ENCODE peak calls at places on chromosomes 6 and 20, in seven cellular contexts. D, A, Y, B, E, K and H are unnamed samples.

GRCh38 chr6:38110407-38111025 is 291.0 kb downstream of the ZFAND3 start:
- DNase-seq in Y (no peak), K (no peak), D (no peak), B (no peak), A (peak), E (peak), H (no peak)

GRCh38 chr6:136468711-136469110 is 81.5 kb downstream of the MAP7 start:
- DNase-seq in D (no peak), A (no peak), K (peak), Y (no peak), E (no peak), B (no peak), H (no peak)

GRCh38 chr6:11043961-11044711 is at the start of gene ELOVL2:
- DNase-seq in K (no peak), A (peak), B (peak), Y (no peak), E (peak), D (no peak), H (peak)

GRCh38 chr6:126041516-126042447 is 55.4 kb downstream of the TRMT11 start:
- DNase-seq in A (peak), B (no peak), E (no peak), K (no peak), D (no peak), Y (no peak), H (no peak)

GRCh38 chr6:132391391-132392291 is 9.6 kb downstream of the MOXD1 start:
- DNase-seq in D (no peak), E (peak), B (peak), Y (peak), A (peak), K (no peak), H (peak)

GRCh38 chr20:58649288-58650180 is 1.5 kb upstream of the STX16 start:
- DNase-seq in E (no peak), D (no peak), Y (no peak), A (no peak), K (no peak), B (peak), H (no peak)

GRCh38 chr20:16115891-16116577 is 457.2 kb downstream of the KIF16B start:
- DNase-seq in K (no peak), B (peak), E (no peak), D (no peak), Y (no peak), A (no peak), H (no peak)

GRCh38 chr6:166204852-166205650 is 37.4 kb upstream of the TBXT start:
- DNase-seq in A (no peak), D (no peak), E (no peak), K (no peak), B (peak), Y (no peak), H (no peak)

GRCh38 chr6:138844203-138844602 is 48.3 kb downstream of the ECT2L start:
- DNase-seq in K (no peak), B (peak), A (peak), E (peak), D (no peak), Y (peak), H (peak)

GRCh38 chr20:38924718-38925117 is 1.5 kb upstream of the FAM83D start:
- DNase-seq in K (no peak), D (no peak), E (no peak), Y (no peak), A (no peak), B (no peak), H (no peak)

GRCh38 chr20:38930242-38930569 is 4.0 kb downstream of the FAM83D start:
- DNase-seq in B (no peak), A (no peak), K (no peak), D (no peak), E (no peak), Y (no peak), H (no peak)

GRCh38 chr20:38927902-38928578 is 1.8 kb downstream of the FAM83D start:
- DNase-seq in Y (no peak), K (no peak), A (no peak), D (no peak), B (no peak), E (no peak), H (no peak)

GRCh38 chr20:38926934-38927616 is 858 bp downstream of the FAM83D start:
- DNase-seq in E (peak), D (no peak), B (no peak), K (no peak), Y (no peak), A (peak), H (peak)

DNA sequence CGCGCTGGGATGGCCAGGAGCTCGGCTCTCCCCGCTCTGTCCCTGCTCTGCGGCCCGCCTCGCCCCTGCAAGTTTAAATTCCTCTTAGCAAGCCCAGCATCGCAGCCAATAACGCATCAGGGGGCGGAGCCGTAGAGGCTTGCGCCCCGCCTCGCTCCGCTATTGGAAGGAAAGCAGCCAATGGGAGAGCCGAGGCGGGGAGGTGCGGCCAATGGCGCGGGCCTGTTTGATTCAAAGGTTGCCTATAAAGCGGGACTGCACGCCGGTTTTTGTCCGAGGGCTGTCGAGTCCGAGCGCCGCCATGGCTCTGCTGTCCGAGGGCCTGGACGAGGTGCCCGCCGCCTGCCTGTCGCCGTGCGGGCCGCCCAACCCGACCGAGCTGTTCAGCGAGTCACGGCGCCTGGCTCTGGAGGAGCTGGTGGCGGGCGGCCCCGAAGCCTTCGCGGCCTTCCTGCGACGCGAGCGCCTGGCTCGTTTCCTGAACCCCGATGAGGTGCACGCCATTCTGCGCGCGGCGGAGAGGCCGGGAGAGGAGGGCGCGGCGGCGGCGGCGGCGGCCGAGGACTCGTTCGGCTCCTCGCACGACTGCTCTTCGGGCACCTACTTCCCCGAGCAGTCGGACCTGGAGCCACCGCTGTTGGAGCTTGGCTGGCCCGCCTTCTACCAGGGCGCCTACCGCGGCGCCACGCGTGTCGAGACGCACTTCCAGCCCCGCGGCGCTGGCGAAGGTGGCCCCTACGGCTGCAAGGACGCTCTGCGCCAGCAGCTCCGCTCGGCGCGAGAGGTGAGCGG is at the start of gene FAM83D:
- DNase-seq in E (peak), B (peak), D (peak), K (peak), Y (peak), A (peak), H (peak)
- TF ChIP-seq CTCF in E (no peak), B (no peak), D (no peak), K (no peak), Y (no peak), A (no peak), H (no peak)

GRCh38 chr6:46014511-46015118 is 1.0 kb downstream of the CLIC5 start:
- DNase-seq in K (no peak), E (no peak), Y (no peak), D (no peak), B (peak), A (no peak), H (no peak)
- H3K4me3 ChIP-seq in K (peak), E (no peak), Y (no peak), D (peak), B (peak), A (no peak), H (no peak)

GRCh38 chr6:44028767-44029166 is 98.5 kb downstream of the MRPL14 start:
- DNase-seq in Y (no peak), D (no peak), K (no peak), E (no peak), A (no peak), B (no peak), H (no peak)
- TF ChIP-seq CTCF in Y (peak), D (no peak), K (no peak), E (peak), A (peak), B (peak), H (peak)

GRCh38 chr20:33263784-33264183 is 19.2 kb upstream of the BPIFB1 start:
- DNase-seq in A (no peak), E (no peak), D (no peak), Y (no peak), K (no peak), B (no peak), H (no peak)

GRCh38 chr20:33259371-33259770 is 23.6 kb downstream of the BPIFA1 start:
- DNase-seq in E (no peak), Y (no peak), D (no peak), K (no peak), B (no peak), A (no peak), H (no peak)

GRCh38 chr20:33267691-33268090 is 15.3 kb upstream of the BPIFB1 start:
- DNase-seq in K (no peak), D (no peak), B (no peak), E (no peak), Y (no peak), A (no peak), H (no peak)

GRCh38 chr20:33261465-33261864 is 21.5 kb upstream of the BPIFB1 start:
- DNase-seq in D (no peak), B (no peak), E (no peak), K (no peak), Y (no peak), A (no peak), H (no peak)

GRCh38 chr20:33262658-33263065 is 20.4 kb upstream of the BPIFB1 start:
- DNase-seq in Y (no peak), D (peak), K (peak), A (peak), E (peak), B (peak), H (peak)
- H3K4me3 ChIP-seq in Y (no peak), D (no peak), K (no peak), A (no peak), E (no peak), B (no peak), H (no peak)

GRCh38 chr20:62908971-62909791 is 17.1 kb downstream of the DIDO1 start:
- DNase-seq in Y (no peak), E (no peak), D (no peak), K (no peak), B (no peak), A (no peak), H (no peak)

GRCh38 chr20:62906209-62906608 is 20.1 kb downstream of the DIDO1 start:
- DNase-seq in E (no peak), B (no peak), A (no peak), K (no peak), D (no peak), Y (no peak), H (no peak)

GRCh38 chr20:62905536-62906117 is 20.7 kb downstream of the DIDO1 start:
- DNase-seq in K (no peak), A (no peak), D (no peak), E (no peak), Y (no peak), B (no peak), H (no peak)

GRCh38 chr20:62906647-62907375 is 19.5 kb downstream of the DIDO1 start:
- DNase-seq in D (no peak), K (no peak), Y (no peak), E (no peak), A (no peak), B (no peak), H (no peak)

DNA sequence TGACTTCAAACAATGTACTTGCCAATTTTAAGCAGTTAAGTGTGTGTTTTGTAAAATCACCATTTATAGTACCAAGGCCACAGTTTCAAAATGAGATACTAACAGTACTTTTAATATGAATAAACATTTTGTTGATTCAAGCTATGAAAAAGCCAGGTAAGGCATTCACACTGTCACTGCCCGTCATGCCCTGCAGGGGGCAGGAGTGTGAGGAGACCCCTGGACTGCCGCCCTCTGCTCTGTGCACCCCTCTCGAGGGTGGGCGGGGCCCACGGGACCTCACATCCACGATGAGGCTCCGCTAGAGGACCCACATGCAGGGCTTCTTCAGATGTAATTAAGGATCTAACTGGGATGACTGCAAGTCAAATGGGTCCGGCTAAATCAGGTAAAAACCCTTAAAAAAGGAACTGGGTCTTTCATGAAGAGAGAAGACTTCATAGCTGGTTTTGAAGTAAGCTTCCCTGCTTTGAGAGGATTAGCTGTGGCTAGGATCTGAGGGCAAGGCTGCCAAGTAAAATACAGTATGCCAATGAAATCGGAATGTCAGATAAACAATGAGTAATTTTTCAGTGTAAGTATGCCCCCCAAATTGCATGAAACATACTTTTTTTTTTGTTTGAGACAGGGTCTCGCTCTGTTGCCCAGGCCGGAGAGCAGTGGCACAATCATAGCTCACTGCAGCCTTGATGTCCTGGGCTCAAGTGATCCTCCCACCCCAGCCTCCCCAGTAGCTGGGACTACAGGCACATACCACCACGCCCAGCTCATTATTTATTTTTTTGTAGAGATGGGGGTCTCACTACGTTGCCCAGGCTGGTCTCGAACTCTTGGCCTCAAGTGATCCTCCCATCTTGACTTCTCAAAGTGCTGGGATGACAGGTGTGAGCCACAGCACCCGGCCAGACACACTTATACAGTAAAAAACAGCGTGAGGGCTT is 18.7 kb downstream of the DIDO1 start:
- DNase-seq in A (no peak), E (no peak), B (peak), D (no peak), Y (no peak), K (no peak), H (no peak)
- TF ChIP-seq CTCF in A (peak), E (peak), B (peak), D (no peak), Y (peak), K (no peak), H (peak)

GRCh38 chr20:62726716-62727583 is 18.3 kb downstream of the NTSR1 start:
- DNase-seq in D (no peak), K (peak), E (no peak), A (no peak), Y (no peak), B (no peak), H (no peak)
- H3K4me3 ChIP-seq in D (no peak), K (no peak), E (no peak), A (no peak), Y (no peak), B (no peak), H (no peak)

GRCh38 chr20:50789968-50790650 is 4.8 kb upstream of the BCAS4 start:
- DNase-seq in B (no peak), A (no peak), D (no peak), K (no peak), E (no peak), Y (no peak), H (no peak)

GRCh38 chr20:50788868-50789125 is 6.1 kb upstream of the BCAS4 start:
- DNase-seq in D (no peak), B (no peak), K (no peak), Y (no peak), E (no peak), A (peak), H (no peak)

GRCh38 chr20:50787181-50787580 is 7.7 kb upstream of the BCAS4 start:
- DNase-seq in B (no peak), E (no peak), A (no peak), D (no peak), K (no peak), Y (no peak), H (no peak)

GRCh38 chr20:50786703-50787102 is 8.2 kb upstream of the BCAS4 start:
- DNase-seq in B (no peak), E (no peak), K (no peak), D (no peak), A (no peak), Y (no peak), H (no peak)

DNA sequence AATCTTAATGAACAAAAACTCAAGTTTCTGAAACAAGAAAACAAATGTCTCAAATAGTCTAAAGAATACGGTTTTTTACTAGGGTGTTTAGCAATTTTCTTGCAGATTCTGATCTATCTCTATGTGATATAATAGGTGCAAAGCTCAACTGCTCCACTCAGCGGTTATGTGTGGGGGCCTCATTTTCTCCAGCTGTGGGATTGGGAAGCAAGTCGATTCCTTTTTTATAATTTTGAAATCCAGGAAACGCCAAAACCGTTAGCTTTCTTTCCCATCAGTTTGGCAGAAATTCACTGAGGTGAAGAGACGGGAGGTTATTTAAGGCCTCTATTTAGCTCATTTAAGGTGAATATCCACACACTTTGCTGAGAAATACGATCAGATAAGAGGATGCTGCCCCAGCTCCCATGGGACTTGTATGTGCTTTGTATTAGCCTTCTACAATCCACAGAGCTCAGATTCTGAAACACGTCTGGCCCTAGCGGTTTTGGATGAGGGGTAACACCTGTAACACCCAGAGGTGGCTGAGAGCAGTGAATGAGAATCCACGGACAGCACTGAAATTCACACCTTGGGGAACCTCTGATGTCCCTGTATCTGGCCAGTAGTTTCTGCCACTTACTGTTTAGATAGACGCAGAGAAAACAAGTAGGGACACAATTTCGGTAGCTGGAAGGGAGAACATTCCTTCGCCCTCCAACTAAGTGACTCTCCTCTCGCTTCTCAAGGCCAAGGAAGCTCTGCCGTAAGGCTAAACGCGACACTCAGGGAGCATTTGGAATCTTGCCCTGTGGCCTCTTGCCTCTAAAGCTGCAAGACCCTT is 6.6 kb upstream of the BCAS4 start:
- DNase-seq in Y (peak), K (no peak), B (no peak), A (peak), D (peak), E (peak), H (peak)
- TF ChIP-seq CTCF in Y (peak), K (no peak), B (peak), A (peak), D (peak), E (peak), H (peak)

DNA sequence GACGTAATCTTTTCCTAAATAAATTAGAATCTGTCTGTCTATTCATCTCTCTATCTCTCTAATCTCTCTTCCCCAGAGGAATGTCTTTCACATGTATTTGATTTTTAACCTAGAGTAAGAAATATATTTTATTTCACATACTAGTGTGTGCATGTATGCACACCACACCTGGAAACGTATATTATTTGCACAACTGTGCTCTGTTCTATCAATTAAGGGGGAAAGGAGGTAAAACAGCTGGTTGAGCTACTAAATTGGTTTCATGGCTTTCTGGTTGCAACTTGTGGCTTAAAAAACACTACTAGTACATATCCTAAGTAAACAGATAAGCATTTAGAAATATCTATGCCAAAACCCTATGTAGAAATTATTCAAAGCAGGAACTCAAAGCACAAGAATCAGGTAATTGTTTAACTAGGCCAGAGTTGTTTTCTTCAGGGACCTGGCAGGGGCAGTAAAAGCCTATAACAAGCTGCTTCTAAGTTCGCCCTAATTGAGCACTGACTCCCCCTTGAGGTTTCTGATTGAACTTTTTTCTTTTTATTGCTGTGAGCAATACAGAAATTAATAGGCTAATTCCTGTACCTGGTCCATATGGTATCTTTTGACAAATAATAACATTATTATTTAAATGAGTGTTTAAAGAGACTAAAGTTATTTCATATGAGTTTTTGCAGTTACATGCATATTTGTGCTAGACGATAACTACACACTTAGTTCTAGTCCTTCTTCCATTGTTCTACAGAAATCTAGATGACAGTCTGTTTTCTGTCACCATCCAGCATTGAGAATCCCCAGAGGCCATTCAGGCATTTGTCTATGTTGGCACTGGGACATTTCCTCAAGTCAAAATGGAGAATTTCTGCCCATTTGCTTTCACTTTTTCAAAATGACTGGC is 88.6 kb downstream of the MCHR2 start:
- DNase-seq in D (peak), E (peak), K (no peak), A (peak), B (peak), Y (peak), H (peak)
- H3K4me3 ChIP-seq in D (no peak), E (no peak), K (no peak), A (no peak), B (no peak), Y (no peak), H (no peak)

DNA sequence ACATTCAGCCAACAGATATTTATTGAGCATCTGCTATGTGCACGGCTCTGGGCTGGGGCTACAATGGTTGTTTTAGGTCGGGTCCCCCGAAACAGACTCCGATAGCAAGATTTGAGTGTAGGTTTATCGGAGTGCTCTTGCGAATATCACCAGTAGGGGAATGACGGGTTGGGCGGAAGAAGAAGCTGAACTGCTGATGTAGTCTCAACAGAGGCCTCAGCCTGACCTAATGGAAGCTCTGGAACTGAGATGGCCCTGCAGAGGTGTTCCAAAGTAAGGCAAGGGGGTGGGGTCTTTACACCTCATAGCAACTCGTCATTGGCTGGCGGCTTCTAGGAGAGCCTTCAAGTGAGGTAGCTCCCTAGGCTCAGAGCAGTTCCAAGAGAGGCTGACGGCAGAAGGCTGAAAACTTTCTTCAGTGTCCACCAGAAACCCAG is 1.1 kb downstream of the L3MBTL1 start:
- DNase-seq in K (no peak), A (no peak), B (peak), D (no peak), E (no peak), Y (no peak), H (no peak)
- TF ChIP-seq CTCF in K (no peak), A (no peak), B (peak), D (no peak), E (no peak), Y (no peak), H (no peak)